ENCODE peak calls at places on chromosome 1, in eight cellular contexts. J is neuronal stem cell, H is RWPE1, L is vagina, F is putamen, W is IMR-90, M is NCI-H1105, G is Panc1. B is an unnamed sample.

GRCh38 chr1:206705187-206705586 is 20.5 kb downstream of the MAPKAPK2 start:
- DNase-seq in F (no peak), H (no peak), L (no peak), G (no peak), M (peak), J (peak), W (peak), B (no peak)

GRCh38 chr1:238023137-238023536 is 132.4 kb upstream of the ZP4 start:
- DNase-seq in F (no peak), J (no peak), W (no peak), M (no peak), H (no peak), L (no peak), G (no peak), B (no peak)

GRCh38 chr1:3153197-3153596 is 84.2 kb downstream of the PRDM16 start:
- DNase-seq in F (no peak), H (no peak), J (no peak), G (no peak), W (no peak), L (no peak), M (no peak), B (no peak)

GRCh38 chr1:14067686-14068085 is 367.7 kb downstream of the PRDM2 start:
- DNase-seq in L (no peak), W (no peak), M (no peak), G (no peak), F (peak), J (no peak), H (no peak), B (no peak)

GRCh38 chr1:234481771-234482170 is 2.8 kb upstream of the TARBP1 start:
- DNase-seq in W (no peak), M (no peak), L (no peak), H (no peak), J (no peak), F (no peak), G (no peak), B (no peak)

GRCh38 chr1:82564338-82564737 is 763.6 kb downstream of the ADGRL2 start:
- DNase-seq in J (no peak), M (no peak), G (no peak), W (no peak), H (no peak), F (no peak), L (no peak), B (no peak)

GRCh38 chr1:2132222-2133038 is 62.1 kb downstream of the FAAP20 start:
- DNase-seq in W (peak), H (peak), L (no peak), M (peak), G (peak), J (peak), F (peak), B (no peak)

GRCh38 chr1:228416217-228416971 is at the start of gene TRIM17:
- DNase-seq in H (no peak), L (no peak), W (no peak), J (peak), F (no peak), M (peak), G (no peak), B (peak)

GRCh38 chr1:9809122-9809521 is 14.6 kb downstream of the CLSTN1 start:
- DNase-seq in W (no peak), L (no peak), M (no peak), G (no peak), H (peak), J (no peak), F (no peak), B (no peak)

GRCh38 chr1:175207971-175208370 is 15.4 kb upstream of the KIAA0040 start:
- DNase-seq in J (no peak), L (no peak), F (no peak), W (no peak), G (no peak), H (no peak), M (peak), B (no peak)

GRCh38 chr1:2225029-2225428 is 3.1 kb upstream of the SKI start:
- DNase-seq in W (no peak), M (no peak), J (no peak), H (no peak), L (no peak), F (no peak), G (no peak), B (no peak)

GRCh38 chr1:145425436-145426029 is at the start of gene NBPF20:
- DNase-seq in F (peak), L (no peak), M (peak), W (peak), H (peak), G (no peak), J (peak), B (peak)

GRCh38 chr1:109768700-109769325 is 5.1 kb upstream of the EPS8L3 start:
- DNase-seq in G (no peak), W (no peak), H (no peak), L (no peak), J (no peak), M (no peak), F (no peak), B (no peak)